ENCODE peak calls at places on chromosome 21, in ten cellular contexts. R is uterus, F is fibroblast of lung, S is kidney, M is sigmoid colon, K is IMR-90, A is aorta, U is cardiac muscle cell, I is neuronal stem cell, V is GM23248. G is an unnamed sample. For H3K36me3, the result is how much of the 10 kb centered on the place peaks cover.

GRCh38 chr21:32004281-32004680 is 131.5 kb downstream of the HUNK start:
- DNase-seq in F (no peak), K (no peak), R (no peak), I (no peak), S (no peak), M (no peak), V (peak), A (no peak), U (no peak), G (no peak)

GRCh38 chr21:26798856-26799751 is 46.1 kb downstream of the ADAMTS1 start:
- DNase-seq in V (no peak), R (no peak), A (no peak), F (no peak), M (no peak), I (no peak), K (peak), U (no peak), S (no peak), G (no peak)

GRCh38 chr21:39696620-39697019 is 48.4 kb upstream of the IGSF5 start:
- DNase-seq in K (no peak), U (no peak), F (peak), I (no peak), M (no peak), V (no peak), S (no peak), A (no peak), R (no peak), G (no peak)

GRCh38 chr21:24852610-24853195 is 754.6 kb downstream of the MRPL39 start:
- DNase-seq in A (no peak), F (no peak), S (no peak), K (no peak), V (no peak), U (no peak), I (no peak), M (no peak), R (no peak), G (no peak)

GRCh38 chr21:33855190-33855589 is 60.4 kb downstream of the ATP5PO start:
- DNase-seq in F (no peak), S (no peak), V (no peak), M (peak), A (no peak), U (no peak), K (no peak), I (no peak), R (no peak), G (no peak)

GRCh38 chr21:34886554-34887385 is 162.3 kb downstream of the RUNX1 start:
- DNase-seq in R (no peak), V (peak), K (no peak), S (peak), M (peak), I (no peak), A (peak), U (peak), F (no peak), G (no peak)

GRCh38 chr21:39051561-39051949 is 131.7 kb downstream of the PSMG1 start:
- DNase-seq in F (peak), M (no peak), I (no peak), V (peak), U (no peak), S (no peak), R (no peak), K (peak), A (no peak), G (peak)

GRCh38 chr21:25103500-25104207 is 503.6 kb downstream of the MRPL39 start:
- DNase-seq in M (no peak), K (peak), V (no peak), R (no peak), F (peak), A (no peak), U (no peak), I (no peak), S (no peak), G (no peak)

GRCh38 chr21:26495283-26495849 is 77.7 kb downstream of the CYYR1 start:
- DNase-seq in M (no peak), U (no peak), V (no peak), K (no peak), R (no peak), A (no peak), I (no peak), F (no peak), S (no peak), G (no peak)

GRCh38 chr21:38984982-38985422 is 179.3 kb downstream of the ETS2 start:
- DNase-seq in S (peak), R (peak), A (peak), F (peak), I (no peak), M (no peak), U (no peak), V (peak), K (peak), G (peak)

GRCh38 chr21:40620386-40621145 is 226.4 kb downstream of the DSCAM start:
- DNase-seq in S (no peak), I (no peak), R (no peak), U (no peak), F (peak), M (no peak), K (no peak), V (no peak), A (no peak), G (no peak)

GRCh38 chr21:31732891-31733520 is 1.1 kb upstream of the SCAF4 start:
- DNase-seq in V (peak), M (peak), U (no peak), I (no peak), F (peak), R (no peak), K (peak), A (no peak), S (no peak), G (no peak)

GRCh38 chr21:39105836-39106235 is 77.4 kb downstream of the PSMG1 start:
- DNase-seq in R (no peak), M (no peak), A (no peak), U (no peak), F (no peak), S (no peak), I (no peak), V (no peak), K (no peak), G (no peak)

GRCh38 chr21:39860600-39860999 is 6.6 kb upstream of the PCP4 start:
- DNase-seq in F (no peak), S (no peak), V (no peak), U (no peak), I (no peak), A (no peak), R (no peak), K (no peak), M (no peak), G (no peak)

GRCh38 chr21:33386222-33386784 is 16.9 kb upstream of the IFNGR2 start:
- DNase-seq in S (no peak), R (no peak), A (no peak), K (no peak), M (no peak), I (no peak), V (peak), F (no peak), U (peak), G (no peak)

GRCh38 chr21:28111151-28111619 is 881.5 kb downstream of the LTN1 start:
- DNase-seq in F (peak), I (no peak), A (peak), U (peak), S (no peak), M (peak), R (peak), K (peak), V (peak), G (peak)

GRCh38 chr21:34952701-34953100 is 96.4 kb downstream of the RUNX1 start:
- DNase-seq in M (no peak), S (no peak), R (no peak), F (peak), U (no peak), V (no peak), A (no peak), K (no peak), I (no peak), G (no peak)

GRCh38 chr21:32772281-32773047 is 909 bp upstream of the PAXBP1 start:
- DNase-seq in S (no peak), I (peak), K (peak), R (peak), U (peak), M (no peak), V (peak), A (peak), F (peak), G (no peak)

GRCh38 chr21:45265721-45266517 is 21.8 kb downstream of the POFUT2 start:
- DNase-seq in I (no peak), K (no peak), S (peak), M (peak), R (no peak), F (no peak), A (no peak), V (no peak), U (no peak), G (no peak)

GRCh38 chr21:45263534-45263933 is 24.2 kb downstream of the POFUT2 start:
- DNase-seq in F (no peak), A (no peak), U (no peak), M (no peak), R (no peak), K (no peak), S (peak), V (no peak), I (no peak), G (no peak)

GRCh38 chr21:45266518-45267389 is 20.9 kb downstream of the POFUT2 start:
- DNase-seq in I (no peak), R (no peak), F (peak), U (no peak), M (peak), S (peak), A (no peak), K (no peak), V (no peak), G (no peak)

GRCh38 chr21:45264146-45264918 is 23.4 kb downstream of the POFUT2 start:
- DNase-seq in F (no peak), K (no peak), S (peak), R (no peak), V (no peak), I (no peak), A (no peak), U (no peak), M (peak), G (no peak)

GRCh38 chr21:45264919-45265515 is 22.7 kb downstream of the POFUT2 start:
- DNase-seq in S (peak), A (no peak), R (no peak), K (no peak), U (no peak), M (peak), I (no peak), V (no peak), F (no peak), G (no peak)
- H3K36me3 ChIP-seq in S (under half), A (under half), R (under half), K (half or more), U (under half), M (half or more), I (half or more), V (under half), F (under half), G (under half)

GRCh38 chr21:44423312-44423821 is 31.9 kb upstream of the LRRC3 start:
- DNase-seq in M (peak), I (no peak), U (no peak), R (no peak), V (no peak), S (peak), K (no peak), F (no peak), A (peak), G (no peak)

GRCh38 chr21:44423941-44424607 is 31.2 kb upstream of the LRRC3 start:
- DNase-seq in K (no peak), M (peak), F (no peak), A (peak), S (peak), U (no peak), V (no peak), I (no peak), R (no peak), G (no peak)

GRCh38 chr21:44425895-44426662 is 29.2 kb upstream of the LRRC3 start:
- DNase-seq in V (no peak), K (no peak), A (peak), I (no peak), F (no peak), R (no peak), S (peak), U (no peak), M (peak), G (no peak)

GRCh38 chr21:44425307-44425894 is 29.9 kb upstream of the LRRC3 start:
- DNase-seq in V (no peak), R (no peak), K (no peak), U (no peak), S (peak), M (peak), F (no peak), A (peak), I (no peak), G (no peak)

GRCh38 chr21:44424608-44425306 is 30.6 kb upstream of the LRRC3 start:
- DNase-seq in S (peak), M (peak), F (no peak), A (peak), I (no peak), V (no peak), U (no peak), R (no peak), K (no peak), G (no peak)
- H3K4me3 ChIP-seq in S (no peak), M (no peak), F (no peak), A (no peak), I (no peak), V (no peak), U (no peak), R (no peak), K (no peak), G (no peak)

GRCh38 chr21:17440955-17441354 is 71.9 kb upstream of the CXADR start:
- DNase-seq in R (no peak), S (no peak), I (no peak), M (no peak), A (no peak), K (no peak), V (no peak), F (no peak), U (no peak), G (no peak)
- H3K36me3 ChIP-seq in R (under half), S (under half), I (under half), M (under half), A (under half), K (under half), V (under half), F (under half), U (under half), G (under half)

GRCh38 chr21:41861255-41861654 is 17.9 kb downstream of the PRDM15 start:
- DNase-seq in F (no peak), I (no peak), S (no peak), V (no peak), A (no peak), M (no peak), R (no peak), K (no peak), U (no peak), G (no peak)
- H3K4me3 ChIP-seq in F (no peak), I (no peak), S (no peak), V (no peak), A (no peak), M (no peak), R (no peak), K (no peak), U (no peak), G (no peak)